ENCODE peak calls at places on chromosomes 5 and 9, in ten cellular contexts. One of them, this sample, is unnamed.

GRCh38 chr9:32665101-32665500 is 29.6 kb upstream of the TAF1L start:
- DNase-seq in left ventricle myocardium inferior: no peak
- DNase-seq in brain microvascular endothelial cell: no peak
- DNase-seq in astrocyte: peak
- DNase-seq in CD4-positive, alpha-beta memory T cell: no peak
- DNase-seq in IMR-90: peak
- DNase-seq in small intestine: no peak
- DNase-seq in SJSA1: no peak
- DNase-seq in prostate gland: no peak
- DNase-seq in A549: peak
- DNase-seq in this sample: no peak

GRCh38 chr5:80867233-80867632 is 92.9 kb upstream of the RASGRF2 start:
- DNase-seq in left ventricle myocardium inferior: no peak
- DNase-seq in brain microvascular endothelial cell: no peak
- DNase-seq in astrocyte: no peak
- DNase-seq in CD4-positive, alpha-beta memory T cell: no peak
- DNase-seq in IMR-90: peak
- DNase-seq in small intestine: no peak
- DNase-seq in SJSA1: no peak
- DNase-seq in prostate gland: no peak
- DNase-seq in A549: no peak
- DNase-seq in this sample: no peak

GRCh38 chr9:37988041-37988440 is 81.0 kb downstream of the SHB start:
- DNase-seq in left ventricle myocardium inferior: no peak
- DNase-seq in brain microvascular endothelial cell: no peak
- DNase-seq in astrocyte: no peak
- DNase-seq in CD4-positive, alpha-beta memory T cell: no peak
- DNase-seq in IMR-90: no peak
- DNase-seq in small intestine: peak
- DNase-seq in SJSA1: no peak
- DNase-seq in prostate gland: no peak
- DNase-seq in A549: no peak
- DNase-seq in this sample: peak

GRCh38 chr9:124285903-124286291 is 28.1 kb downstream of the NEK6 start:
- DNase-seq in left ventricle myocardium inferior: peak
- DNase-seq in brain microvascular endothelial cell: peak
- DNase-seq in astrocyte: peak
- DNase-seq in CD4-positive, alpha-beta memory T cell: no peak
- DNase-seq in IMR-90: peak
- DNase-seq in small intestine: no peak
- DNase-seq in SJSA1: peak
- DNase-seq in prostate gland: no peak
- DNase-seq in A549: peak
- DNase-seq in this sample: peak

GRCh38 chr5:114419941-114420340 is 58.1 kb downstream of the KCNN2 start:
- DNase-seq in left ventricle myocardium inferior: no peak
- DNase-seq in brain microvascular endothelial cell: no peak
- DNase-seq in astrocyte: no peak
- DNase-seq in CD4-positive, alpha-beta memory T cell: no peak
- DNase-seq in IMR-90: peak
- DNase-seq in small intestine: no peak
- DNase-seq in SJSA1: no peak
- DNase-seq in prostate gland: no peak
- DNase-seq in A549: no peak
- DNase-seq in this sample: no peak

GRCh38 chr9:87829756-87830155 is 52.9 kb upstream of the SPATA31E1 start:
- DNase-seq in left ventricle myocardium inferior: no peak
- DNase-seq in brain microvascular endothelial cell: no peak
- DNase-seq in astrocyte: peak
- DNase-seq in CD4-positive, alpha-beta memory T cell: no peak
- DNase-seq in IMR-90: no peak
- DNase-seq in small intestine: no peak
- DNase-seq in SJSA1: no peak
- DNase-seq in prostate gland: no peak
- DNase-seq in A549: no peak
- DNase-seq in this sample: no peak

GRCh38 chr5:115184780-115185179 is 15.1 kb upstream of the TRIM36 start:
- DNase-seq in left ventricle myocardium inferior: no peak
- DNase-seq in brain microvascular endothelial cell: no peak
- DNase-seq in astrocyte: peak
- DNase-seq in CD4-positive, alpha-beta memory T cell: no peak
- DNase-seq in IMR-90: peak
- DNase-seq in small intestine: no peak
- DNase-seq in SJSA1: no peak
- DNase-seq in prostate gland: no peak
- DNase-seq in A549: no peak
- DNase-seq in this sample: no peak

GRCh38 chr9:14343948-14344547 is 30.1 kb upstream of the NFIB start:
- DNase-seq in left ventricle myocardium inferior: peak
- DNase-seq in brain microvascular endothelial cell: no peak
- DNase-seq in astrocyte: no peak
- DNase-seq in CD4-positive, alpha-beta memory T cell: no peak
- DNase-seq in IMR-90: no peak
- DNase-seq in small intestine: no peak
- DNase-seq in SJSA1: no peak
- DNase-seq in prostate gland: no peak
- DNase-seq in A549: peak
- DNase-seq in this sample: no peak

DNA sequence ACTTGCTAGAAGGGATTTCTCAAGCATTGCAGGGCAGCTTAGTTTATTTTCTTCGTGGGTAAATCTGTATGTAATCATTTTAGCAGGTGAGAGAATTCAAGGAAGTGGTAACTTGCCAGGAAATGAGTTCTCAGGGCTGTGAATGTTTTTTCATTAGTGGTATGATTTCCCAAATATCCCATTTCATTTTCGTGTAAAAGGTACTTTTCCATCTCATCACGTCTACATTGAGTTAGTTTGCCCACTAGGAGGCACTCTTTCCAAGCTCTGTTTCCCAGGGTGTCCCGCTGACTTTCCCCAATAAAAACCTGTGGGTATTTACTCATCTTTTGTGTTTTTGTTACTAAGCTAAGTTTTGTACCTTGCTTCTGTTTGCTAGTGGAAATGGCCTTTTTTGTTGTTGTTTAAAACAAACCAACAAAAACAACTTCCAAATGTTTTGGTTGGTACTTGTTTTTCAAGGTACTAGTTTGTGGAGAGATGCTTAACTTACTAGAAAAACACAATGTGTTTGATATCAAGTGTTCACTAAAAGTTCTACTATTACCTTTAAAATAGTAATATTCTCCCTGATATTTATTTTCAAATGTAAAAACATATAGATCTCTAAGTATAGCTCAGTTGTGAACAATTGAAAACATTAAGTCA is 373.6 kb downstream of the ADGRV1 start:
- DNase-seq in left ventricle myocardium inferior: no peak
- DNase-seq in brain microvascular endothelial cell: peak
- DNase-seq in astrocyte: peak
- DNase-seq in CD4-positive, alpha-beta memory T cell: peak
- DNase-seq in IMR-90: peak
- DNase-seq in small intestine: peak
- DNase-seq in SJSA1: no peak
- DNase-seq in prostate gland: peak
- DNase-seq in A549: peak
- DNase-seq in this sample: no peak
- H3K4me3 ChIP-seq in left ventricle myocardium inferior: no peak
- H3K4me3 ChIP-seq in brain microvascular endothelial cell: no peak
- H3K4me3 ChIP-seq in astrocyte: no peak
- H3K4me3 ChIP-seq in CD4-positive, alpha-beta memory T cell: no peak
- H3K4me3 ChIP-seq in IMR-90: no peak
- H3K4me3 ChIP-seq in small intestine: no peak
- H3K4me3 ChIP-seq in SJSA1: no peak
- H3K4me3 ChIP-seq in prostate gland: no peak
- H3K4me3 ChIP-seq in A549: no peak
- H3K4me3 ChIP-seq in this sample: no peak

DNA sequence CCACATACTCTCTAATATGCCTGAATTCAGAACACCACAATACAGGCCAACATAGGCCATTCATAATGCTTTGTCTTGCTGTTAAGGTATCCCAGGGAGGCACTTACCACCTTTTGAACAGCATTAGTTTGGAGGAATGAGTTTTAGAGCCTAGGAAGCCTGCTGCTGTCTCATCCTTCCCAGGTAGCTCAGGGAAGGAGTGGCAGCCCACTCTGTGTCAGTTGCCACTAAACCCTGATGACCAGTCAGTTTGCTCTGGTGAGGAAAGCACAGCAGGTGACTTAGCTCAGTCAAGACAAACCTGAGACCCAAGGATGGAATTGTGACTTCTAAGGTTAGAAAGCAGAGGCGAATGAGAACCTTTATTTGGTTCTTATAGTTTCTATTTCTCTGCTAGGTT is 337.4 kb upstream of the ATP10B start:
- DNase-seq in left ventricle myocardium inferior: no peak
- DNase-seq in brain microvascular endothelial cell: no peak
- DNase-seq in astrocyte: no peak
- DNase-seq in CD4-positive, alpha-beta memory T cell: no peak
- DNase-seq in IMR-90: no peak
- DNase-seq in small intestine: no peak
- DNase-seq in SJSA1: no peak
- DNase-seq in prostate gland: no peak
- DNase-seq in A549: no peak
- DNase-seq in this sample: no peak
- H3K27ac ChIP-seq in left ventricle myocardium inferior: no peak
- H3K27ac ChIP-seq in brain microvascular endothelial cell: no peak
- H3K27ac ChIP-seq in astrocyte: no peak
- H3K27ac ChIP-seq in CD4-positive, alpha-beta memory T cell: no peak
- H3K27ac ChIP-seq in IMR-90: no peak
- H3K27ac ChIP-seq in small intestine: no peak
- H3K27ac ChIP-seq in SJSA1: no peak
- H3K27ac ChIP-seq in prostate gland: no peak
- H3K27ac ChIP-seq in A549: no peak
- H3K27ac ChIP-seq in this sample: no peak

GRCh38 chr9:35689351-35689600 is 449 bp downstream of the TPM2 start:
- DNase-seq in left ventricle myocardium inferior: no peak
- DNase-seq in brain microvascular endothelial cell: no peak
- DNase-seq in astrocyte: no peak
- DNase-seq in CD4-positive, alpha-beta memory T cell: no peak
- DNase-seq in IMR-90: no peak
- DNase-seq in small intestine: no peak
- DNase-seq in SJSA1: no peak
- DNase-seq in prostate gland: no peak
- DNase-seq in A549: no peak
- DNase-seq in this sample: no peak

GRCh38 chr9:35689601-35690446 is at the start of gene TPM2:
- DNase-seq in left ventricle myocardium inferior: peak
- DNase-seq in brain microvascular endothelial cell: peak
- DNase-seq in astrocyte: peak
- DNase-seq in CD4-positive, alpha-beta memory T cell: no peak
- DNase-seq in IMR-90: peak
- DNase-seq in small intestine: no peak
- DNase-seq in SJSA1: peak
- DNase-seq in prostate gland: peak
- DNase-seq in A549: peak
- DNase-seq in this sample: no peak

GRCh38 chr9:35690447-35691324 is 961 bp upstream of the TPM2 start:
- DNase-seq in left ventricle myocardium inferior: peak
- DNase-seq in brain microvascular endothelial cell: peak
- DNase-seq in astrocyte: peak
- DNase-seq in CD4-positive, alpha-beta memory T cell: no peak
- DNase-seq in IMR-90: peak
- DNase-seq in small intestine: peak
- DNase-seq in SJSA1: peak
- DNase-seq in prostate gland: peak
- DNase-seq in A549: peak
- DNase-seq in this sample: peak

GRCh38 chr9:35691325-35691631 is 1.6 kb upstream of the TPM2 start:
- DNase-seq in left ventricle myocardium inferior: no peak
- DNase-seq in brain microvascular endothelial cell: no peak
- DNase-seq in astrocyte: no peak
- DNase-seq in CD4-positive, alpha-beta memory T cell: no peak
- DNase-seq in IMR-90: no peak
- DNase-seq in small intestine: peak
- DNase-seq in SJSA1: no peak
- DNase-seq in prostate gland: no peak
- DNase-seq in A549: no peak
- DNase-seq in this sample: no peak

GRCh38 chr9:35691757-35692301 is 2.1 kb upstream of the TPM2 start:
- DNase-seq in left ventricle myocardium inferior: no peak
- DNase-seq in brain microvascular endothelial cell: no peak
- DNase-seq in astrocyte: no peak
- DNase-seq in CD4-positive, alpha-beta memory T cell: no peak
- DNase-seq in IMR-90: no peak
- DNase-seq in small intestine: no peak
- DNase-seq in SJSA1: no peak
- DNase-seq in prostate gland: no peak
- DNase-seq in A549: no peak
- DNase-seq in this sample: no peak
- H3K4me3 ChIP-seq in left ventricle myocardium inferior: no peak
- H3K4me3 ChIP-seq in brain microvascular endothelial cell: no peak
- H3K4me3 ChIP-seq in astrocyte: peak
- H3K4me3 ChIP-seq in CD4-positive, alpha-beta memory T cell: no peak
- H3K4me3 ChIP-seq in IMR-90: no peak
- H3K4me3 ChIP-seq in small intestine: no peak
- H3K4me3 ChIP-seq in SJSA1: no peak
- H3K4me3 ChIP-seq in prostate gland: no peak
- H3K4me3 ChIP-seq in A549: no peak
- H3K4me3 ChIP-seq in this sample: no peak

GRCh38 chr5:172485511-172486202 is 31.3 kb upstream of the SH3PXD2B start:
- DNase-seq in left ventricle myocardium inferior: no peak
- DNase-seq in brain microvascular endothelial cell: no peak
- DNase-seq in astrocyte: no peak
- DNase-seq in CD4-positive, alpha-beta memory T cell: no peak
- DNase-seq in IMR-90: no peak
- DNase-seq in small intestine: no peak
- DNase-seq in SJSA1: no peak
- DNase-seq in prostate gland: no peak
- DNase-seq in A549: no peak
- DNase-seq in this sample: no peak

GRCh38 chr5:172486451-172486850 is 32.1 kb upstream of the SH3PXD2B start:
- DNase-seq in left ventricle myocardium inferior: no peak
- DNase-seq in brain microvascular endothelial cell: no peak
- DNase-seq in astrocyte: no peak
- DNase-seq in CD4-positive, alpha-beta memory T cell: no peak
- DNase-seq in IMR-90: no peak
- DNase-seq in small intestine: no peak
- DNase-seq in SJSA1: no peak
- DNase-seq in prostate gland: no peak
- DNase-seq in A549: no peak
- DNase-seq in this sample: peak

GRCh38 chr5:172486912-172487311 is 32.6 kb upstream of the SH3PXD2B start:
- DNase-seq in left ventricle myocardium inferior: no peak
- DNase-seq in brain microvascular endothelial cell: no peak
- DNase-seq in astrocyte: no peak
- DNase-seq in CD4-positive, alpha-beta memory T cell: no peak
- DNase-seq in IMR-90: no peak
- DNase-seq in small intestine: no peak
- DNase-seq in SJSA1: no peak
- DNase-seq in prostate gland: no peak
- DNase-seq in A549: no peak
- DNase-seq in this sample: no peak

GRCh38 chr5:172487671-172488070 is 33.3 kb upstream of the SH3PXD2B start:
- DNase-seq in left ventricle myocardium inferior: no peak
- DNase-seq in brain microvascular endothelial cell: no peak
- DNase-seq in astrocyte: no peak
- DNase-seq in CD4-positive, alpha-beta memory T cell: no peak
- DNase-seq in IMR-90: no peak
- DNase-seq in small intestine: no peak
- DNase-seq in SJSA1: no peak
- DNase-seq in prostate gland: no peak
- DNase-seq in A549: no peak
- DNase-seq in this sample: no peak

DNA sequence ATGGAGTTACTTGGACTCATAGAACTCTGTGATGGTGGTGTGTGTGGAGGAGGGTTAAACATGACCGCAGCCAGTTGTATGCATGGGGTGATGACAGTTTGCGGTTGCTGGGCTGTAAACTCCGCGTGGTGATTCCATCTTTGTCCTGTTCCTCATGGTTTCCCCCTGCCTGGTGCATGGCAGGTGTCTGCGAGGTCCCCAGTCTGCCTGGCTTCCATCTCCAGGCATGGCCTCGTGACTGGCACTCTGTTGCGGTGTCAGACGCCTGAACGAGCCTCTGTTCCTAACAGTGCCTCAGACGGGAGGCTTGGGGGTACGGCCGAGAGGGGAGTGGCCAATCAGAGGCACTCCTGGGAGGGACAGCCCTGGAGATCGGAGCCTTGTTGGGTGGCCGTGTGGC is 33.9 kb upstream of the SH3PXD2B start:
- DNase-seq in left ventricle myocardium inferior: no peak
- DNase-seq in brain microvascular endothelial cell: no peak
- DNase-seq in astrocyte: no peak
- DNase-seq in CD4-positive, alpha-beta memory T cell: no peak
- DNase-seq in IMR-90: no peak
- DNase-seq in small intestine: no peak
- DNase-seq in SJSA1: no peak
- DNase-seq in prostate gland: no peak
- DNase-seq in A549: no peak
- DNase-seq in this sample: no peak
- H3K27ac ChIP-seq in left ventricle myocardium inferior: peak
- H3K27ac ChIP-seq in brain microvascular endothelial cell: no peak
- H3K27ac ChIP-seq in astrocyte: no peak
- H3K27ac ChIP-seq in CD4-positive, alpha-beta memory T cell: no peak
- H3K27ac ChIP-seq in IMR-90: no peak
- H3K27ac ChIP-seq in small intestine: no peak
- H3K27ac ChIP-seq in SJSA1: no peak
- H3K27ac ChIP-seq in prostate gland: no peak
- H3K27ac ChIP-seq in A549: no peak
- H3K27ac ChIP-seq in this sample: no peak